ENCODE peak calls at places on chromosomes 3 and 15, in eight cellular contexts. N, M, L, Y, H, S, R and Q are unnamed samples.

GRCh38 chr3:138984816-138985215 is 21.3 kb downstream of the PRR23A start:
- DNase-seq in N (no peak), M (no peak), H (no peak), L (no peak), S (no peak), Y (no peak), R (no peak), Q (no peak)

GRCh38 chr3:178802993-178803693 is 266.9 kb downstream of the KCNMB2 start:
- DNase-seq in M (no peak), H (no peak), Y (no peak), N (no peak), S (no peak), R (no peak), L (peak), Q (no peak)

GRCh38 chr15:75049392-75049791 is 26.0 kb downstream of the PPCDC start:
- DNase-seq in S (no peak), N (peak), M (no peak), L (peak), H (peak), R (no peak), Y (no peak), Q (no peak)

GRCh38 chr15:41789237-41789636 is 15.0 kb downstream of the MAPKBP1 start:
- DNase-seq in Y (no peak), S (no peak), H (no peak), N (no peak), R (no peak), L (no peak), M (no peak), Q (peak)

GRCh38 chr3:111594205-111594604 is 941 bp downstream of the ZBED2 start:
- DNase-seq in S (peak), M (no peak), L (no peak), R (peak), N (peak), Y (no peak), H (peak), Q (no peak)

GRCh38 chr3:59424268-59425010 is 374.6 kb upstream of the CFAP20DC start:
- DNase-seq in M (no peak), H (peak), Y (no peak), N (peak), L (no peak), S (no peak), R (no peak), Q (no peak)

GRCh38 chr3:45509038-45509767 is 85.3 kb upstream of the LIMD1 start:
- DNase-seq in R (no peak), N (peak), L (peak), S (no peak), Y (peak), M (peak), H (peak), Q (peak)

GRCh38 chr15:40831861-40832260 is 3.4 kb upstream of the PPP1R14D start:
- DNase-seq in R (no peak), H (no peak), L (no peak), S (no peak), M (no peak), N (no peak), Y (no peak), Q (no peak)

GRCh38 chr3:53716998-53717397 is 129.2 kb downstream of the CHDH start:
- DNase-seq in S (no peak), N (no peak), M (no peak), R (no peak), Y (no peak), H (no peak), L (no peak), Q (no peak)

GRCh38 chr15:63727542-63727941 is 106.2 kb downstream of the HERC1 start:
- DNase-seq in R (no peak), S (no peak), H (no peak), M (no peak), L (no peak), N (no peak), Y (no peak), Q (no peak)